ENCODE peak calls at places on chromosomes 7 and 10, in four cellular contexts. A is activated naive CD8-positive, alpha-beta T cell treated with anti-CD3 and anti-CD28 coated beads, Interleukin-2, amount 50 U/mL, for 24 hours; X is stimulated activated CD4-positive, alpha-beta T cell treated with anti-CD3 and anti-CD28 coated beads, TNF-alpha, amount 100 ng/mL, for 4 hours; L is NCI-H1092 treated with DMSO at 0.1 percent for 48 hours. S is an unnamed sample.
A peak's percentile ranks its signal among the peaks of the same experiment; 100 is the strongest.

GRCh38 chr7:33853361-33854062 is 51.8 kb upstream of the BMPER start:
- DNase-seq in X (no peak), A (no peak), L (no peak), S (no peak)

GRCh38 chr7:83684928-83685327 is 36.0 kb upstream of the SEMA3E start:
- DNase-seq in A (no peak), X (no peak), L (no peak), S (no peak)

GRCh38 chr10:49213211-49213610 is 25.0 kb upstream of the TMEM273 start:
- DNase-seq in L (no peak), A (no peak), X (no peak), S (no peak)

GRCh38 chr10:106078796-106079576 is 1085.5 kb downstream of the SORCS1 start:
- DNase-seq in L (no peak), X (no peak), A (no peak), S (no peak)

GRCh38 chr7:125512373-125512772 is 582.7 kb upstream of the POT1 start:
- DNase-seq in X (no peak), A (no peak), L (no peak), S (no peak)

GRCh38 chr7:135098391-135098790 is 49.5 kb upstream of the TMEM140 start:
- DNase-seq in A (no peak), X (no peak), L (no peak), S (no peak)

GRCh38 chr10:104049497-104050250 is 36.0 kb downstream of the COL17A1 start:
- DNase-seq in A (no peak), L (no peak), X (no peak), S (peak; percentile 46)

GRCh38 chr7:143046334-143046935 is 5.7 kb upstream of the OR6V1 start:
- DNase-seq in X (no peak), A (no peak), L (no peak), S (no peak)

GRCh38 chr7:101605611-101606010 is 23.5 kb downstream of the MYL10 start:
- DNase-seq in X (no peak), L (no peak), A (no peak), S (no peak)

GRCh38 chr7:70856889-70857511 is 274.9 kb upstream of the GALNT17 start:
- DNase-seq in X (peak; percentile 17), L (peak; percentile 52), A (peak; percentile 70), S (peak; percentile 82)

GRCh38 chr7:127953966-127954365 is 77.3 kb downstream of the LRRC4 start:
- DNase-seq in X (no peak), A (no peak), L (no peak), S (no peak)

GRCh38 chr7:133780912-133781311 is 346.2 kb upstream of the LRGUK start:
- DNase-seq in L (no peak), X (no peak), A (no peak), S (no peak)

GRCh38 chr10:113473011-113473410 is 79.8 kb upstream of the HABP2 start:
- DNase-seq in L (no peak), X (no peak), A (no peak), S (no peak)

GRCh38 chr10:83287374-83287773 is 851.9 kb upstream of the GHITM start:
- DNase-seq in X (no peak), L (no peak), A (no peak), S (no peak)

GRCh38 chr7:134910214-134910890 is 76.0 kb upstream of the AGBL3 start:
- DNase-seq in X (no peak), L (no peak), A (no peak), S (no peak)

S was measured in mucosa of descending colon.